ENCODE peak calls at places on chromosomes 4 and X, in six cellular contexts. One of them, this sample, is unnamed. For H3K4me1, the result is how much of the 10 kb centered on the place peaks cover.

GRCh38 chrX:97806238-97806637 is 922.5 kb downstream of the RPA4 start:
- DNase-seq in prostate gland: no peak
- DNase-seq in transverse colon: no peak
- DNase-seq in SK-N-SH: no peak
- DNase-seq in spleen: no peak
- DNase-seq in GM23338: no peak
- DNase-seq in this sample: no peak

GRCh38 chr4:87758278-87758677 is 41.1 kb upstream of the IBSP start:
- DNase-seq in GM23338: no peak
- DNase-seq in spleen: no peak
- DNase-seq in prostate gland: no peak
- DNase-seq in transverse colon: no peak
- DNase-seq in SK-N-SH: no peak
- DNase-seq in this sample: no peak

GRCh38 chrX:38206036-38206435 is 14.6 kb downstream of the SRPX start:
- DNase-seq in spleen: no peak
- DNase-seq in SK-N-SH: no peak
- DNase-seq in transverse colon: no peak
- DNase-seq in GM23338: no peak
- DNase-seq in prostate gland: no peak
- DNase-seq in this sample: no peak

GRCh38 chr4:25991296-25991695 is 77.3 kb downstream of the SMIM20 start:
- DNase-seq in GM23338: no peak
- DNase-seq in SK-N-SH: no peak
- DNase-seq in prostate gland: no peak
- DNase-seq in spleen: no peak
- DNase-seq in transverse colon: no peak
- DNase-seq in this sample: no peak

GRCh38 chrX:24494544-24495113 is 29.5 kb downstream of the PDK3 start:
- DNase-seq in spleen: no peak
- DNase-seq in transverse colon: peak
- DNase-seq in prostate gland: peak
- DNase-seq in GM23338: no peak
- DNase-seq in SK-N-SH: no peak
- DNase-seq in this sample: peak

GRCh38 chr4:96164814-96165351 is 325.0 kb downstream of the PDHA2 start:
- DNase-seq in SK-N-SH: no peak
- DNase-seq in GM23338: no peak
- DNase-seq in prostate gland: no peak
- DNase-seq in transverse colon: no peak
- DNase-seq in spleen: no peak
- DNase-seq in this sample: no peak

GRCh38 chr4:7672601-7673000 is 237.9 kb upstream of the PSAPL1 start:
- DNase-seq in spleen: no peak
- DNase-seq in SK-N-SH: no peak
- DNase-seq in transverse colon: no peak
- DNase-seq in GM23338: no peak
- DNase-seq in prostate gland: no peak
- DNase-seq in this sample: no peak

GRCh38 chrX:9510366-9510765 is 45.5 kb downstream of the TBL1X start:
- DNase-seq in spleen: no peak
- DNase-seq in transverse colon: no peak
- DNase-seq in prostate gland: no peak
- DNase-seq in SK-N-SH: no peak
- DNase-seq in GM23338: no peak
- DNase-seq in this sample: no peak

GRCh38 chrX:37776987-37777325 is 2.9 kb upstream of the CYBB start:
- DNase-seq in transverse colon: no peak
- DNase-seq in GM23338: no peak
- DNase-seq in prostate gland: no peak
- DNase-seq in SK-N-SH: no peak
- DNase-seq in spleen: no peak
- DNase-seq in this sample: no peak

GRCh38 chr4:61202100-61202637 is 2.0 kb downstream of the ADGRL3 start:
- DNase-seq in prostate gland: no peak
- DNase-seq in GM23338: peak
- DNase-seq in SK-N-SH: peak
- DNase-seq in transverse colon: no peak
- DNase-seq in spleen: peak
- DNase-seq in this sample: peak

GRCh38 chrX:27715610-27716009 is 92.2 kb upstream of the MAGEB10 start:
- DNase-seq in spleen: no peak
- DNase-seq in transverse colon: no peak
- DNase-seq in SK-N-SH: no peak
- DNase-seq in GM23338: no peak
- DNase-seq in prostate gland: no peak
- DNase-seq in this sample: no peak

GRCh38 chr4:3311095-3311372 is 18.2 kb downstream of the RGS12 start:
- DNase-seq in spleen: peak
- DNase-seq in SK-N-SH: no peak
- DNase-seq in GM23338: no peak
- DNase-seq in prostate gland: no peak
- DNase-seq in transverse colon: no peak
- DNase-seq in this sample: no peak

GRCh38 chr4:4780634-4781287 is 78.7 kb upstream of the MSX1 start:
- DNase-seq in spleen: no peak
- DNase-seq in prostate gland: no peak
- DNase-seq in SK-N-SH: peak
- DNase-seq in transverse colon: no peak
- DNase-seq in GM23338: no peak
- DNase-seq in this sample: no peak

GRCh38 chr4:151324449-151325319 is 721 bp downstream of the SH3D19 start:
- DNase-seq in GM23338: peak
- DNase-seq in prostate gland: peak
- DNase-seq in transverse colon: peak
- DNase-seq in spleen: no peak
- DNase-seq in SK-N-SH: peak
- DNase-seq in this sample: peak

GRCh38 chr4:118969359-118969758 is 80.7 kb downstream of the SYNPO2 start:
- DNase-seq in spleen: no peak
- DNase-seq in GM23338: peak
- DNase-seq in prostate gland: peak
- DNase-seq in SK-N-SH: peak
- DNase-seq in transverse colon: peak
- DNase-seq in this sample: peak

GRCh38 chrX:102516314-102516936 is at the start of gene TMSB15A:
- DNase-seq in SK-N-SH: peak
- DNase-seq in GM23338: peak
- DNase-seq in transverse colon: peak
- DNase-seq in spleen: peak
- DNase-seq in prostate gland: peak
- DNase-seq in this sample: peak

GRCh38 chr4:74608151-74608949 is 163.4 kb downstream of the AREG start:
- DNase-seq in SK-N-SH: no peak
- DNase-seq in spleen: no peak
- DNase-seq in prostate gland: no peak
- DNase-seq in GM23338: no peak
- DNase-seq in transverse colon: no peak
- DNase-seq in this sample: no peak

GRCh38 chrX:126770179-126770578 is 49.4 kb upstream of the PRR32 start:
- DNase-seq in GM23338: peak
- DNase-seq in SK-N-SH: peak
- DNase-seq in prostate gland: no peak
- DNase-seq in spleen: no peak
- DNase-seq in transverse colon: no peak
- DNase-seq in this sample: no peak

GRCh38 chr4:92305878-92306520 is 2.2 kb downstream of the GRID2 start:
- DNase-seq in spleen: no peak
- DNase-seq in SK-N-SH: peak
- DNase-seq in transverse colon: no peak
- DNase-seq in GM23338: peak
- DNase-seq in prostate gland: no peak
- DNase-seq in this sample: no peak

GRCh38 chrX:1322393-1322792 is 14.2 kb upstream of the IL3RA start:
- DNase-seq in prostate gland: no peak
- DNase-seq in transverse colon: no peak
- DNase-seq in GM23338: no peak
- DNase-seq in SK-N-SH: no peak
- DNase-seq in spleen: no peak
- DNase-seq in this sample: no peak

GRCh38 chr4:139015948-139016451 is 419 bp downstream of the NOCT start:
- DNase-seq in SK-N-SH: no peak
- DNase-seq in transverse colon: peak
- DNase-seq in prostate gland: peak
- DNase-seq in GM23338: peak
- DNase-seq in spleen: no peak
- DNase-seq in this sample: peak

GRCh38 chr4:169275180-169275579 is 4.4 kb upstream of the SH3RF1 start:
- DNase-seq in GM23338: no peak
- DNase-seq in prostate gland: no peak
- DNase-seq in transverse colon: no peak
- DNase-seq in spleen: no peak
- DNase-seq in SK-N-SH: no peak
- DNase-seq in this sample: no peak

GRCh38 chr4:139633661-139634060 is 32.0 kb upstream of the MGST2 start:
- DNase-seq in spleen: no peak
- DNase-seq in transverse colon: peak
- DNase-seq in SK-N-SH: no peak
- DNase-seq in GM23338: peak
- DNase-seq in prostate gland: peak
- DNase-seq in this sample: no peak

GRCh38 chr4:54539500-54540029 is 118.2 kb upstream of the KIT start:
- DNase-seq in prostate gland: no peak
- DNase-seq in GM23338: peak
- DNase-seq in transverse colon: peak
- DNase-seq in spleen: peak
- DNase-seq in SK-N-SH: peak
- DNase-seq in this sample: peak

GRCh38 chr4:83378426-83378825 is 43.8 kb upstream of the HPSE start:
- DNase-seq in prostate gland: no peak
- DNase-seq in transverse colon: no peak
- DNase-seq in GM23338: peak
- DNase-seq in spleen: no peak
- DNase-seq in SK-N-SH: no peak
- DNase-seq in this sample: no peak

GRCh38 chr4:56630876-56631666 is 50.0 kb downstream of the HOPX start:
- DNase-seq in prostate gland: no peak
- DNase-seq in spleen: no peak
- DNase-seq in SK-N-SH: no peak
- DNase-seq in GM23338: no peak
- DNase-seq in transverse colon: no peak
- DNase-seq in this sample: no peak

GRCh38 chrX:132467029-132467428 is 21.8 kb downstream of the MBNL3 start:
- DNase-seq in GM23338: no peak
- DNase-seq in transverse colon: no peak
- DNase-seq in prostate gland: no peak
- DNase-seq in SK-N-SH: no peak
- DNase-seq in spleen: no peak
- DNase-seq in this sample: no peak

GRCh38 chrX:49934729-49935128 is 12.3 kb downstream of the CLCN5 start:
- DNase-seq in spleen: no peak
- DNase-seq in GM23338: no peak
- DNase-seq in transverse colon: no peak
- DNase-seq in prostate gland: no peak
- DNase-seq in SK-N-SH: no peak
- DNase-seq in this sample: no peak

GRCh38 chr4:93828332-93828829 is at the start of gene ATOH1:
- DNase-seq in GM23338: peak
- DNase-seq in transverse colon: peak
- DNase-seq in SK-N-SH: peak
- DNase-seq in prostate gland: no peak
- DNase-seq in spleen: no peak
- DNase-seq in this sample: no peak

GRCh38 chr4:5050520-5050955 is 742 bp upstream of the STK32B start:
- DNase-seq in prostate gland: peak
- DNase-seq in transverse colon: peak
- DNase-seq in spleen: peak
- DNase-seq in GM23338: peak
- DNase-seq in SK-N-SH: peak
- DNase-seq in this sample: peak

GRCh38 chr4:106583567-106583966 is 215.0 kb upstream of the GIMD1 start:
- DNase-seq in SK-N-SH: no peak
- DNase-seq in GM23338: peak
- DNase-seq in prostate gland: no peak
- DNase-seq in transverse colon: no peak
- DNase-seq in spleen: no peak
- DNase-seq in this sample: no peak

GRCh38 chr4:14906805-14907204 is 95.5 kb upstream of the CPEB2 start:
- DNase-seq in transverse colon: no peak
- DNase-seq in SK-N-SH: no peak
- DNase-seq in prostate gland: no peak
- DNase-seq in spleen: no peak
- DNase-seq in GM23338: no peak
- DNase-seq in this sample: no peak

GRCh38 chr4:167196386-167196785 is 37.9 kb downstream of the SPOCK3 start:
- DNase-seq in GM23338: no peak
- DNase-seq in spleen: no peak
- DNase-seq in prostate gland: no peak
- DNase-seq in transverse colon: no peak
- DNase-seq in SK-N-SH: no peak
- DNase-seq in this sample: no peak

GRCh38 chr4:152259866-152260265 is 276.0 kb downstream of the FBXW7 start:
- DNase-seq in GM23338: no peak
- DNase-seq in prostate gland: no peak
- DNase-seq in spleen: no peak
- DNase-seq in transverse colon: no peak
- DNase-seq in SK-N-SH: no peak
- DNase-seq in this sample: no peak

GRCh38 chr4:44056721-44057151 is 391.9 kb downstream of the KCTD8 start:
- DNase-seq in spleen: no peak
- DNase-seq in prostate gland: no peak
- DNase-seq in SK-N-SH: peak
- DNase-seq in GM23338: peak
- DNase-seq in transverse colon: no peak
- DNase-seq in this sample: no peak

GRCh38 chr4:181157647-181158046 is 1085.6 kb upstream of the TENM3 start:
- DNase-seq in transverse colon: no peak
- DNase-seq in prostate gland: no peak
- DNase-seq in spleen: no peak
- DNase-seq in GM23338: no peak
- DNase-seq in SK-N-SH: no peak
- DNase-seq in this sample: no peak
- TF ChIP-seq CTCF in transverse colon: no peak
- TF ChIP-seq CTCF in prostate gland: no peak
- TF ChIP-seq CTCF in spleen: no peak
- TF ChIP-seq CTCF in GM23338: no peak
- TF ChIP-seq CTCF in SK-N-SH: no peak
- TF ChIP-seq CTCF in this sample: no peak

GRCh38 chrX:65677954-65678469 is 10.6 kb downstream of the MSN start:
- DNase-seq in transverse colon: no peak
- DNase-seq in prostate gland: peak
- DNase-seq in SK-N-SH: no peak
- DNase-seq in GM23338: no peak
- DNase-seq in spleen: no peak
- DNase-seq in this sample: no peak
- H3K4me1 ChIP-seq in transverse colon: half or more
- H3K4me1 ChIP-seq in prostate gland: under half
- H3K4me1 ChIP-seq in SK-N-SH: under half
- H3K4me1 ChIP-seq in GM23338: under half
- H3K4me1 ChIP-seq in spleen: half or more
- H3K4me1 ChIP-seq in this sample: half or more

GRCh38 chr4:101169044-101170014 is 178.0 kb downstream of the PPP3CA start:
- DNase-seq in spleen: peak
- DNase-seq in SK-N-SH: peak
- DNase-seq in transverse colon: peak
- DNase-seq in prostate gland: peak
- DNase-seq in GM23338: peak
- DNase-seq in this sample: peak
- TF ChIP-seq POLR2AphosphoS5 in spleen: peak
- TF ChIP-seq POLR2AphosphoS5 in SK-N-SH: no peak
- TF ChIP-seq POLR2AphosphoS5 in transverse colon: no peak
- TF ChIP-seq POLR2AphosphoS5 in prostate gland: no peak
- TF ChIP-seq POLR2AphosphoS5 in GM23338: no peak
- TF ChIP-seq POLR2AphosphoS5 in this sample: no peak

GRCh38 chr4:127188847-127189246 is 443.9 kb upstream of the INTU start:
- DNase-seq in SK-N-SH: no peak
- DNase-seq in prostate gland: no peak
- DNase-seq in spleen: no peak
- DNase-seq in transverse colon: no peak
- DNase-seq in GM23338: peak
- DNase-seq in this sample: no peak
- TF ChIP-seq CTCF in SK-N-SH: peak
- TF ChIP-seq CTCF in prostate gland: no peak
- TF ChIP-seq CTCF in spleen: no peak
- TF ChIP-seq CTCF in transverse colon: no peak
- TF ChIP-seq CTCF in GM23338: peak
- TF ChIP-seq CTCF in this sample: no peak

This sample was measured in upper lobe of left lung.